ENCODE peak calls at places on chromosomes 7 and 10, in six cellular contexts. Q is Panc1, S is HL-60, F is MM.1S, J is OCI-LY7, D is PC-9. W is an unnamed sample.

GRCh38 chr10:29956335-29956924 is 103.0 kb downstream of the JCAD start:
- DNase-seq in Q (no peak), S (no peak), F (no peak), J (no peak), D (peak; percentile 28), W (no peak)

GRCh38 chr7:144835166-144835611 is 664 bp downstream of the TPK1 start:
- DNase-seq in Q (peak; percentile 58), S (peak; percentile 41), F (peak; percentile 54), J (peak; percentile 54), D (no peak), W (peak; percentile 63)

GRCh38 chr7:116236020-116236630 is 25.8 kb downstream of the TES start:
- DNase-seq in Q (no peak), S (peak; percentile 27), F (peak; percentile 73), J (peak; percentile 29), D (no peak), W (peak; percentile 70)

GRCh38 chr10:5510281-5511072 is 11.1 kb upstream of the CALML5 start:
- DNase-seq in Q (no peak), S (no peak), F (no peak), J (no peak), D (no peak), W (peak; percentile 5)

GRCh38 chr7:88377421-88377820 is 70.7 kb upstream of the STEAP4 start:
- DNase-seq in Q (no peak), S (no peak), F (no peak), J (no peak), D (peak; percentile 7), W (peak; percentile 10)

GRCh38 chr7:128915841-128916642 is 5.5 kb upstream of the KCP start:
- DNase-seq in Q (no peak), S (no peak), F (no peak), J (no peak), D (no peak), W (no peak)

GRCh38 chr10:289581-289980 is 154.3 kb downstream of the ZMYND11 start:
- DNase-seq in Q (no peak), S (no peak), F (no peak), J (no peak), D (no peak), W (no peak)

GRCh38 chr10:44132361-44133289 is 252.3 kb downstream of the CXCL12 start:
- DNase-seq in Q (no peak), S (no peak), F (no peak), J (no peak), D (no peak), W (peak; percentile 74)

GRCh38 chr7:13988765-13989137 is 715 bp downstream of the ETV1 start:
- DNase-seq in Q (no peak), S (no peak), F (no peak), J (no peak), D (no peak), W (peak; percentile 60)

GRCh38 chr7:34759477-34760125 is 101.6 kb downstream of the NPSR1 start:
- DNase-seq in Q (peak; percentile 53), S (no peak), F (peak; percentile 42), J (peak; percentile 5), D (no peak), W (peak; percentile 43)

GRCh38 chr10:107163904-107164861 is at the start of gene SORCS1:
- DNase-seq in Q (no peak), S (no peak), F (no peak), J (no peak), D (no peak), W (no peak)

DNA sequence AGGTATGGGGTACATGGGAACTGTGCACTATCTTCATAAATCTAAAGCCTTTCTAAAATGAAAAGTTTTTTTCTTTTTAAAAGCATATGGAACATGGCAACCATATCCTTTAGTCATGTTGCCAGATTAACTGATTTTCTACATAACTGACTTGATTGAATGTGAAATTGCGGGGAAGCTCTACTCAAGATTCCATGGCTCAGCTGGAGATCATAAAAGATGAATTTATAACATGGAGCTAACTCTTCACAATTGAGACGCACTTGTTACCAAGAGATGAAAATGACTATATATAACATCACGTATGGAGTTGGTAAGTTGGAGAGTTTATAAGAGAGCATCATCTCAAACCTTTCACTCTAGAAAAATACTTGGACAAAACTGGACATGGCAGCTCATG is 190.2 kb upstream of the MYO3A start:
- DNase-seq in Q (no peak), S (no peak), F (no peak), J (no peak), D (no peak), W (no peak)
- TF ChIP-seq CTCF in Q (no peak), S (no peak), F (no peak), J (no peak), D (no peak), W (no peak)

DNA sequence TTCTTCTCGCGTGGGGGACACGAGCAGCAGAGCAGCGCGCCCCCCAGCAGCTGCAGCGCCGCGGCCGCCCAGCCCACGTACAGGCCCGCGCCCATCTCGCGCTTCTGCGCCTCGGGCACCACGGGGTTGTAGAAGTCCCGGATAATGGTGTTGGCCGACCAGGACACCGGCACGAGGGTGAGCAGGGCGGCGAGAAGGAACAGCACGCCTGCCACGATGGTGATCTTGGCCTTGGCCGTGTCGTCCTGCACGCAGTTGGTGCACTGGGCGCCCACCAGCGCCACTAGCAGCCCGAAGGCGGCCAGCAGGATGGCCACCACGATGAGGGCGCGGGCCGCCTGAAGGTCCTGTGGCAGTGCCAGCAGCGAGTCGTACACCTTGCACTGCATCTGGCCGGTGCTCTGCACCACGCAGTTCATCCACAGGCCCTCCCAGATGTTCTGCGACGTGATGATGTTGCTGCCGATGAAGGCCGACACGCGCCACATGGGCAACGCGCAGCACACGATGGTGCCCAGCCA is 529 bp downstream of the CLDN3 start:
- DNase-seq in Q (no peak), S (no peak), F (no peak), J (no peak), D (no peak), W (no peak)
- H3K4me3 ChIP-seq in Q (peak overlapping the region; percentile 73), S (no peak overlapping the region), F (no peak overlapping the region), J (no peak overlapping the region), D (peak overlapping the region; percentile 66), W (no peak overlapping the region)

GRCh38 chr10:102117391-102118159 is 2.6 kb downstream of the LDB1 start:
- DNase-seq in Q (no peak), S (peak; percentile 95), F (no peak), J (peak; percentile 49), D (peak; percentile 62), W (peak; percentile 69)
- TF ChIP-seq CTCF in Q (peak; percentile 46), S (no peak), F (no peak), J (peak; percentile 55), D (no peak), W (peak; percentile 14)

GRCh38 chr10:86681047-86681446 is 12.7 kb downstream of the LDB3 start:
- DNase-seq in Q (no peak), S (no peak), F (no peak), J (no peak), D (peak; percentile 53), W (no peak)
- H3K4me3 ChIP-seq in Q (no peak overlapping the region), S (no peak overlapping the region), F (no peak overlapping the region), J (no peak overlapping the region), D (no peak overlapping the region), W (no peak overlapping the region)

GRCh38 chr10:90779573-90779972 is 78.3 kb downstream of the HTR7 start:
- DNase-seq in Q (no peak), S (no peak), F (no peak), J (no peak), D (no peak), W (peak; percentile 49)
- TF ChIP-seq CTCF in Q (peak; percentile 31), S (peak; percentile 4), F (peak; percentile 50), J (peak; percentile 50), D (no peak), W (peak; percentile 55)

GRCh38 chr10:96645191-96645721 is 58.4 kb upstream of the TM9SF3 start:
- DNase-seq in Q (no peak), S (peak; percentile 68), F (no peak), J (no peak), D (no peak), W (no peak)
- H3K4me3 ChIP-seq in Q (no peak overlapping the region), S (no peak overlapping the region), F (no peak overlapping the region), J (no peak overlapping the region), D (no peak overlapping the region), W (no peak overlapping the region)